ENCODE peak calls at places on chromosomes 7 and 10, in four cellular contexts. O, R, Y and P are unnamed samples.
A peak's percentile ranks its signal among the peaks of the same experiment; 100 is the strongest.

GRCh38 chr10:51955696-51956095 is 256.3 kb upstream of the CSTF2T start:
- DNase-seq in R (no peak), Y (no peak), O (no peak), P (no peak)

GRCh38 chr10:19638173-19638872 is 177.9 kb upstream of the PLXDC2 start:
- DNase-seq in O (no peak), R (peak; percentile 19), Y (no peak), P (peak; percentile 14)

GRCh38 chr7:108190891-108191290 is 60.7 kb upstream of the LAMB4 start:
- DNase-seq in Y (no peak), O (no peak), R (no peak), P (no peak)

GRCh38 chr10:21556527-21556926 is 22.5 kb downstream of the MLLT10 start:
- DNase-seq in R (no peak), Y (no peak), O (no peak), P (no peak)

GRCh38 chr7:17774248-17774647 is 166.0 kb downstream of the SNX13 start:
- DNase-seq in O (no peak), Y (no peak), R (no peak), P (no peak)

GRCh38 chr10:370222-370825 is 235.1 kb downstream of the ZMYND11 start:
- DNase-seq in Y (no peak), R (no peak), O (no peak), P (no peak)

GRCh38 chr10:123134915-123135414 is 805 bp upstream of the HMX3 start:
- DNase-seq in R (no peak), Y (no peak), O (no peak), P (no peak)

GRCh38 chr7:23277359-23277989 is 21.7 kb upstream of the MALSU1 start:
- DNase-seq in R (peak; percentile 24), O (no peak), Y (peak; percentile 28), P (peak; percentile 85)

GRCh38 chr7:130490888-130491771 is 755 bp upstream of the MEST start:
- DNase-seq in R (peak; percentile 26), Y (peak; percentile 36), O (peak; percentile 52), P (no peak)

GRCh38 chr10:74575191-74575720 is 251.1 kb upstream of the KAT6B start:
- DNase-seq in O (no peak), R (no peak), Y (no peak), P (no peak)

GRCh38 chr10:31836569-31837406 is 91.8 kb downstream of the ARHGAP12 start:
- DNase-seq in R (no peak), Y (no peak), O (no peak), P (peak; percentile 47)

GRCh38 chr10:117964528-117964927 is 82.2 kb downstream of the RAB11FIP2 start:
- DNase-seq in R (no peak), Y (no peak), O (no peak), P (no peak)

GRCh38 chr10:29443745-29444523 is 155.1 kb downstream of the LYZL1 start:
- DNase-seq in Y (no peak), R (no peak), O (no peak), P (peak; percentile 65)

GRCh38 chr7:107998150-107998549 is 4.8 kb downstream of the LAMB1 start:
- DNase-seq in R (no peak), Y (no peak), O (no peak), P (no peak)

GRCh38 chr10:24723788-24724380 is at the start of gene ARHGAP21:
- DNase-seq in Y (peak; percentile 76), R (peak; percentile 87), O (peak; percentile 75), P (peak; percentile 92)